ENCODE peak calls at places on chromosomes 13 and 19, in five cellular contexts. One of them, this sample, is unnamed.

GRCh38 chr13:113650275-113650674 is 7.7 kb downstream of the ATP4B start:
- DNase-seq in NT2/D1: no peak
- DNase-seq in HepG2: no peak
- DNase-seq in GM12878: no peak
- DNase-seq in H1: no peak
- DNase-seq in this sample: no peak

GRCh38 chr19:46975918-46976782 is 43.5 kb upstream of the NPAS1 start:
- DNase-seq in HepG2: peak
- DNase-seq in GM12878: no peak
- DNase-seq in NT2/D1: peak
- DNase-seq in H1: peak
- DNase-seq in this sample: peak

GRCh38 chr19:1351324-1351947 is 32.3 kb upstream of the NDUFS7 start:
- DNase-seq in HepG2: no peak
- DNase-seq in H1: no peak
- DNase-seq in GM12878: no peak
- DNase-seq in NT2/D1: no peak
- DNase-seq in this sample: no peak

GRCh38 chr13:57631607-57632275 is at the start of gene PCDH17:
- DNase-seq in GM12878: no peak
- DNase-seq in H1: no peak
- DNase-seq in HepG2: no peak
- DNase-seq in NT2/D1: no peak
- DNase-seq in this sample: peak

GRCh38 chr19:38046254-38047047 is 139.4 kb downstream of the SIPA1L3 start:
- DNase-seq in GM12878: peak
- DNase-seq in H1: no peak
- DNase-seq in HepG2: no peak
- DNase-seq in NT2/D1: no peak
- DNase-seq in this sample: no peak

GRCh38 chr13:52128714-52129700 is at the start of gene NEK5:
- DNase-seq in NT2/D1: peak
- DNase-seq in GM12878: no peak
- DNase-seq in HepG2: peak
- DNase-seq in H1: peak
- DNase-seq in this sample: peak

GRCh38 chr13:45297456-45298205 is 43.4 kb downstream of the TPT1 start:
- DNase-seq in GM12878: no peak
- DNase-seq in NT2/D1: no peak
- DNase-seq in HepG2: no peak
- DNase-seq in H1: no peak
- DNase-seq in this sample: no peak

GRCh38 chr13:35914662-35915061 is 216.5 kb downstream of the DCLK1 start:
- DNase-seq in GM12878: no peak
- DNase-seq in H1: no peak
- DNase-seq in NT2/D1: no peak
- DNase-seq in HepG2: no peak
- DNase-seq in this sample: no peak

GRCh38 chr19:45638930-45639729 is at the start of gene EML2:
- DNase-seq in HepG2: peak
- DNase-seq in NT2/D1: no peak
- DNase-seq in H1: no peak
- DNase-seq in GM12878: no peak
- DNase-seq in this sample: no peak

GRCh38 chr19:30441011-30441410 is 68.8 kb downstream of the ZNF536 start:
- DNase-seq in NT2/D1: no peak
- DNase-seq in H1: no peak
- DNase-seq in HepG2: no peak
- DNase-seq in GM12878: no peak
- DNase-seq in this sample: no peak

GRCh38 chr19:30439271-30439750 is 67.1 kb downstream of the ZNF536 start:
- DNase-seq in GM12878: no peak
- DNase-seq in NT2/D1: no peak
- DNase-seq in HepG2: no peak
- DNase-seq in H1: no peak
- DNase-seq in this sample: no peak

GRCh38 chr19:30434797-30435594 is 62.8 kb downstream of the ZNF536 start:
- DNase-seq in H1: no peak
- DNase-seq in HepG2: no peak
- DNase-seq in GM12878: no peak
- DNase-seq in NT2/D1: no peak
- DNase-seq in this sample: no peak

GRCh38 chr19:30442715-30443114 is 70.5 kb downstream of the ZNF536 start:
- DNase-seq in GM12878: no peak
- DNase-seq in H1: no peak
- DNase-seq in HepG2: no peak
- DNase-seq in NT2/D1: no peak
- DNase-seq in this sample: no peak

DNA sequence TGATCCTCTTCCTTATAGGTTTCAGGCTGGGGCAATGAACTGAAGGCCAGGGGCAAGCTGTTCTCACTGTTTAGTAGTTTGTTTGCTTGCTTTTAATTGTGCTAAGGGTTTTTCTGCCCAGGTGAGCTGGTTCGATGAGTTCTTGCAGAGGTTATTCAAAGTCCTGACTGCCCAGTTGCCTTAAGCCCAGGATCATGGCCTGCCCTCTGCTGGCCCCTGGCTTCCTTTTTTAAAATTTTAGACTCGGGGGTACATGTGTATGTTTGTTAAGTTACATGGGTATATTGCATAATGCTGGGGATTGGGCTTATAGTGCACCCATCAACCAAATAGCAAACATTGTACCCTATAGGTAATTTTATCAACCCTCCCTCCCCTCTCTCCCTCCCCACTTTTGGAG is 65.7 kb downstream of the ZNF536 start:
- DNase-seq in GM12878: no peak
- DNase-seq in NT2/D1: no peak
- DNase-seq in HepG2: no peak
- DNase-seq in H1: no peak
- DNase-seq in this sample: no peak
- TF ChIP-seq SUZ12 in GM12878: no peak
- TF ChIP-seq SUZ12 in NT2/D1: no peak
- TF ChIP-seq SUZ12 in HepG2: no peak
- TF ChIP-seq SUZ12 in H1: no peak
- TF ChIP-seq SUZ12 in this sample: no peak

GRCh38 chr13:27081893-27082292 is 89.7 kb downstream of the USP12 start:
- DNase-seq in GM12878: no peak
- DNase-seq in HepG2: no peak
- DNase-seq in H1: no peak
- DNase-seq in NT2/D1: no peak
- DNase-seq in this sample: no peak

GRCh38 chr13:27076411-27076810 is 95.2 kb downstream of the USP12 start:
- DNase-seq in NT2/D1: no peak
- DNase-seq in H1: no peak
- DNase-seq in HepG2: no peak
- DNase-seq in GM12878: no peak
- DNase-seq in this sample: no peak

GRCh38 chr13:27080018-27080948 is 91.3 kb downstream of the USP12 start:
- DNase-seq in HepG2: no peak
- DNase-seq in H1: no peak
- DNase-seq in NT2/D1: no peak
- DNase-seq in GM12878: no peak
- DNase-seq in this sample: no peak

GRCh38 chr13:27082325-27082724 is 89.3 kb downstream of the USP12 start:
- DNase-seq in NT2/D1: no peak
- DNase-seq in H1: no peak
- DNase-seq in HepG2: no peak
- DNase-seq in GM12878: no peak
- DNase-seq in this sample: no peak

DNA sequence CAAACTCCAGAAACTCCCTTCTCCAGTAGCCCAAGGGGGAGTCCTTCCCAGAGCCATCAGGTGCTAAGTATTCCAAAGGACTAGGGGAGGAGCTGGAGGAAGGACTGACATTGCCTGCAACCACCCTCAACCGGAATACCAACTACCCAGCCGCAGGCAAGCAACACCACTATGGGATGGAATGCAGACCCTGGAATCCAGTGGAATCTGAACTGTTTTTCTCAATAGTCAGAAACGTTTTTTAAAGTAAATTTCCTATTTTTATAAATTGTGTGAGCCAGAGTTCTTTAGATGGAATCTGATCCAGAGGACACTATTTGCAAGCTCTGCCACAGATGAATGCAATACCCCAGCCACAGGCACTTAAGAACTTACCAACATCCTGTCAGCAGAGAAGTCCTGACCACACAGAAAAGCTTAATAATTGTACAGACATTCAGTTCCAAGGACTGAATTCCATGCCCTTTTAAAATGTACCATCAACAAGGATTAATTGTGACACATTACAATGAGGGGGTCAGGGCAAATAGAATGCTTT is 92.1 kb downstream of the USP12 start:
- DNase-seq in HepG2: no peak
- DNase-seq in NT2/D1: peak
- DNase-seq in GM12878: no peak
- DNase-seq in H1: peak
- DNase-seq in this sample: no peak
- TF ChIP-seq SUZ12 in HepG2: no peak
- TF ChIP-seq SUZ12 in NT2/D1: no peak
- TF ChIP-seq SUZ12 in GM12878: no peak
- TF ChIP-seq SUZ12 in H1: no peak
- TF ChIP-seq SUZ12 in this sample: no peak

DNA sequence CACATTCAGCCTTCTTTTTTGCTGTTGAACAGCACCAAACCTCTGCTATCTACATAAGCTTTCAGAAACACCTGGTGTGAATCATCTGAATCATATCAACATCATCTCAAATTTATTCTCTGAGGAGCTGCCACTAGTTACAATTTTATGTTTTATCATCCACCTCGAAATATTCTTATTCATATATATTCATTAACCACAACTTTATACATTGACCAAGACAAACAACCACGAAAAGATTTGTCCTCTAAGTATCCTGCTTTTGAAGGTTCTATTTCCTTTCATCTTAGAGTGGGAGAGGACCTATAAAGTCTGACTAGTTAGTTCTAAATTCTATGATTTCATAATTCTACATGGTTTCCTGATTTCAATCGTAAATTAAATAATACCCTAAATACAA is 18.9 kb downstream of the ESD start:
- DNase-seq in GM12878: no peak
- DNase-seq in NT2/D1: no peak
- DNase-seq in H1: no peak
- DNase-seq in HepG2: no peak
- DNase-seq in this sample: no peak
- TF ChIP-seq SUZ12 in GM12878: no peak
- TF ChIP-seq SUZ12 in NT2/D1: no peak
- TF ChIP-seq SUZ12 in H1: no peak
- TF ChIP-seq SUZ12 in HepG2: no peak
- TF ChIP-seq SUZ12 in this sample: no peak

DNA sequence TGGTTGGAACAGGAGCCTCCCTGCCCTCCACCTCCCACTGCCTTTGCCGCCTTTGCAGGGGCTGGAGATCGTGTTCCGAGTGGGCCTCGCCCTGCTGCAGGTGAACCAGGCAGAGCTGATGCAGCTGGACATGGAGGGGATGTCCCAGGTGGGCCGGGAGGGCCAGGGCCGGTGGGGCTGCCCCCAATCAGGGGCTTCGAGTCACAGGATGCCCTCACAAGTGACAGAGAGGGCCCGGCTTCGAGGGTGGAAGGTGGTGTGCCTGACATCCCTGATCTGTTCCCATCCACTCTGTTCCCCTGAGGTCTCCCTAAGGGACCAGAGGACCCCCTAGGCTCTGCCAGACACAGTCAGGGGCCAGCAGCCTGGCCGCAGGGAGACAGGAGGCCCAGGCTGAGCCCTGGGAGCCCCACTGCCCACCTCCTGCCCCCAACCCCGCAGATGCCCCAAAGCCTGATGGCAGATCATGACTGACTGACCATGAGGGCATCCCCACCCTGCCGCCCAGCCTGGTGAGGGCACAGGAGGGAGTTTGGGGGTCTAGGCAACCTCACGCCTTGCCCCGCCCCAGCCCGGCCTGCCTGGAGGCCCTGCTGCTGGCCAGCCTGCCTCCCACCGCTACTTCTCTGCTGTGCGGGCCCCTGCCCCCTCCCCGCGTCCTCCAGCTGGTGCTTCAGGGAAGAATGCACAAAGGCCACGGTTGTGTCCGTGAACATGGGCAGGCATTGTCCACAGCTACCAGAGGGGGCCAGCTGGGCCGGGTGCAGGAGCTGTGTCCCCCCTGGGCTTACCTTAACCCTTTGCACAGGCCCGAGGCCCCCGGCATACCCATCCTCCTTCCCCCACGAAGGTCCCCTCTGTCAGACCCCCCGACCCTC is 21.8 kb downstream of the EVI5L start:
- DNase-seq in NT2/D1: no peak
- DNase-seq in H1: no peak
- DNase-seq in HepG2: no peak
- DNase-seq in GM12878: no peak
- DNase-seq in this sample: no peak
- TF ChIP-seq SUZ12 in NT2/D1: no peak
- TF ChIP-seq SUZ12 in H1: no peak
- TF ChIP-seq SUZ12 in HepG2: no peak
- TF ChIP-seq SUZ12 in GM12878: no peak
- TF ChIP-seq SUZ12 in this sample: no peak

DNA sequence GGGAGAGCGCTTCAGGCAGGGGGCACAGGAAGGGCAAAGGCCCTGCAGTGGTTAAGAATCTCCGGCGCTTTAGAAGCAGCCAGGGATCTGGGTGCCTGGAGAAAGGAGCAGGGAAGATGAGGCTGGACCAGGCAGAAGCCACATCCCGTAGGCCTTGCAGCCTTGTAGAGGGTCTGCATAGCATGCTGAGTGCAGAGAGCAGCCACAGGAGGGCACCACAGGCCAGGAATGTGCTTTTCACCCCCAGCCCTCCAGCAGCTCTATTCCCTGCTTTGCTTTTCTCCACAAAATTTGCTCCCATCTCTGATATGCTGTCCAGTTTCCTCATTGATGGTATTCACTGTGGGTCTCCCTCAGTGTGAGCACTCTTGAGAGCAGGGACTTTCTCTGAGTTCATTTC is 5.7 kb downstream of the WDR62 start:
- DNase-seq in GM12878: no peak
- DNase-seq in H1: no peak
- DNase-seq in HepG2: no peak
- DNase-seq in NT2/D1: no peak
- DNase-seq in this sample: peak
- TF ChIP-seq SUZ12 in GM12878: no peak
- TF ChIP-seq SUZ12 in H1: no peak
- TF ChIP-seq SUZ12 in HepG2: no peak
- TF ChIP-seq SUZ12 in NT2/D1: no peak
- TF ChIP-seq SUZ12 in this sample: no peak

This sample was measured in HEK293T.